ENCODE peak calls at places on chromosomes 12 and 14, in seven cellular contexts. One of them, this sample, is unnamed.
A peak's percentile ranks its signal among the peaks of the same experiment; 100 is the strongest.

GRCh38 chr12:130011611-130012385 is 108.0 kb upstream of the TMEM132D start:
- DNase-seq in Panc1: no peak
- DNase-seq in neural crest cell: no peak
- DNase-seq in progenitor cell of endocrine pancreas: no peak
- DNase-seq in left lung: no peak
- DNase-seq in lung: no peak
- DNase-seq in A549: no peak
- DNase-seq in this sample: no peak

GRCh38 chr14:20848955-20849570 is 42.1 kb upstream of the RNASE3 start:
- DNase-seq in progenitor cell of endocrine pancreas: no peak
- DNase-seq in lung: no peak
- DNase-seq in A549: peak; percentile 26
- DNase-seq in left lung: no peak
- DNase-seq in neural crest cell: no peak
- DNase-seq in Panc1: no peak
- DNase-seq in this sample: no peak

GRCh38 chr12:93968928-93969327 is 179.4 kb upstream of the PLXNC1 start:
- DNase-seq in Panc1: no peak
- DNase-seq in lung: no peak
- DNase-seq in progenitor cell of endocrine pancreas: no peak
- DNase-seq in left lung: no peak
- DNase-seq in neural crest cell: no peak
- DNase-seq in A549: no peak
- DNase-seq in this sample: no peak

GRCh38 chr12:26318661-26319068 is 123.3 kb downstream of the SSPN start:
- DNase-seq in A549: no peak
- DNase-seq in Panc1: peak; percentile 36
- DNase-seq in left lung: no peak
- DNase-seq in lung: no peak
- DNase-seq in progenitor cell of endocrine pancreas: no peak
- DNase-seq in neural crest cell: no peak
- DNase-seq in this sample: no peak

GRCh38 chr14:33676135-33676566 is 274.7 kb downstream of the EGLN3 start:
- DNase-seq in lung: no peak
- DNase-seq in left lung: peak; percentile 70
- DNase-seq in A549: peak; percentile 24
- DNase-seq in progenitor cell of endocrine pancreas: no peak
- DNase-seq in Panc1: no peak
- DNase-seq in neural crest cell: peak; percentile 16
- DNase-seq in this sample: no peak

GRCh38 chr14:79764288-79764687 is 447.0 kb downstream of the DIO2 start:
- DNase-seq in lung: no peak
- DNase-seq in A549: no peak
- DNase-seq in Panc1: no peak
- DNase-seq in left lung: no peak
- DNase-seq in progenitor cell of endocrine pancreas: no peak
- DNase-seq in neural crest cell: no peak
- DNase-seq in this sample: no peak

GRCh38 chr14:92670967-92671366 is 77.5 kb downstream of the LGMN start:
- DNase-seq in neural crest cell: no peak
- DNase-seq in left lung: no peak
- DNase-seq in A549: no peak
- DNase-seq in Panc1: no peak
- DNase-seq in progenitor cell of endocrine pancreas: no peak
- DNase-seq in lung: no peak
- DNase-seq in this sample: no peak

GRCh38 chr12:1911598-1912575 is 6.6 kb downstream of the CACNA2D4 start:
- DNase-seq in progenitor cell of endocrine pancreas: peak; percentile 9
- DNase-seq in lung: peak; percentile 24
- DNase-seq in neural crest cell: no peak
- DNase-seq in left lung: peak; percentile 51
- DNase-seq in A549: no peak
- DNase-seq in Panc1: no peak
- DNase-seq in this sample: peak; percentile 58

GRCh38 chr14:54805521-54806322 is 96.9 kb downstream of the GCH1 start:
- DNase-seq in progenitor cell of endocrine pancreas: peak; percentile 77
- DNase-seq in neural crest cell: peak; percentile 89
- DNase-seq in Panc1: peak; percentile 68
- DNase-seq in left lung: peak; percentile 91
- DNase-seq in lung: peak; percentile 85
- DNase-seq in A549: peak; percentile 86
- DNase-seq in this sample: peak; percentile 82

GRCh38 chr14:64249363-64249762 is 44.8 kb downstream of the ESR2 start:
- DNase-seq in A549: no peak
- DNase-seq in Panc1: no peak
- DNase-seq in progenitor cell of endocrine pancreas: no peak
- DNase-seq in neural crest cell: no peak
- DNase-seq in lung: no peak
- DNase-seq in left lung: no peak
- DNase-seq in this sample: no peak

GRCh38 chr14:99436247-99437180 is 44.1 kb downstream of the SETD3 start:
- DNase-seq in progenitor cell of endocrine pancreas: no peak
- DNase-seq in lung: peak; percentile 36
- DNase-seq in A549: no peak
- DNase-seq in left lung: no peak
- DNase-seq in Panc1: no peak
- DNase-seq in neural crest cell: no peak
- DNase-seq in this sample: no peak

GRCh38 chr14:20743556-20743955 is 2.1 kb upstream of the EDDM3A start:
- DNase-seq in A549: no peak
- DNase-seq in neural crest cell: no peak
- DNase-seq in lung: no peak
- DNase-seq in Panc1: no peak
- DNase-seq in left lung: no peak
- DNase-seq in progenitor cell of endocrine pancreas: no peak
- DNase-seq in this sample: no peak

GRCh38 chr12:3670083-3670620 is 82.8 kb downstream of the CRACR2A start:
- DNase-seq in left lung: no peak
- DNase-seq in lung: no peak
- DNase-seq in neural crest cell: no peak
- DNase-seq in progenitor cell of endocrine pancreas: no peak
- DNase-seq in Panc1: no peak
- DNase-seq in A549: no peak
- DNase-seq in this sample: no peak

GRCh38 chr14:34030864-34031263 is 80.0 kb upstream of the EGLN3 start:
- DNase-seq in A549: no peak
- DNase-seq in Panc1: no peak
- DNase-seq in progenitor cell of endocrine pancreas: no peak
- DNase-seq in neural crest cell: no peak
- DNase-seq in lung: no peak
- DNase-seq in left lung: no peak
- DNase-seq in this sample: no peak

GRCh38 chr12:50057000-50057841 is at the start of gene ASIC1:
- DNase-seq in left lung: peak; percentile 87
- DNase-seq in Panc1: no peak
- DNase-seq in lung: peak; percentile 54
- DNase-seq in progenitor cell of endocrine pancreas: peak; percentile 67
- DNase-seq in neural crest cell: peak; percentile 68
- DNase-seq in A549: peak; percentile 83
- DNase-seq in this sample: peak; percentile 83
- TF ChIP-seq CTCF in left lung: no peak
- TF ChIP-seq CTCF in Panc1: no peak
- TF ChIP-seq CTCF in lung: no peak
- TF ChIP-seq CTCF in progenitor cell of endocrine pancreas: peak; percentile 29
- TF ChIP-seq CTCF in neural crest cell: peak; percentile 37
- TF ChIP-seq CTCF in A549: no peak
- TF ChIP-seq CTCF in this sample: peak; percentile 46

GRCh38 chr12:43760396-43760795 is 1.6 kb downstream of the IRAK4 start:
- DNase-seq in progenitor cell of endocrine pancreas: no peak
- DNase-seq in lung: no peak
- DNase-seq in neural crest cell: no peak
- DNase-seq in left lung: no peak
- DNase-seq in Panc1: no peak
- DNase-seq in A549: no peak
- DNase-seq in this sample: no peak

GRCh38 chr12:43758247-43758727 is 303 bp downstream of the PUS7L start:
- DNase-seq in lung: peak; percentile 45
- DNase-seq in neural crest cell: peak; percentile 2
- DNase-seq in left lung: peak; percentile 67
- DNase-seq in Panc1: no peak
- DNase-seq in A549: peak; percentile 39
- DNase-seq in progenitor cell of endocrine pancreas: peak; percentile 15
- DNase-seq in this sample: no peak

GRCh38 chr12:43761535-43761934 is 2.8 kb downstream of the IRAK4 start:
- DNase-seq in A549: no peak
- DNase-seq in left lung: no peak
- DNase-seq in lung: no peak
- DNase-seq in progenitor cell of endocrine pancreas: no peak
- DNase-seq in Panc1: no peak
- DNase-seq in neural crest cell: no peak
- DNase-seq in this sample: no peak

GRCh38 chr12:43762596-43762995 is 3.8 kb downstream of the IRAK4 start:
- DNase-seq in Panc1: no peak
- DNase-seq in neural crest cell: no peak
- DNase-seq in lung: no peak
- DNase-seq in A549: no peak
- DNase-seq in left lung: no peak
- DNase-seq in progenitor cell of endocrine pancreas: no peak
- DNase-seq in this sample: no peak

GRCh38 chr12:43758728-43759563 is at the start of the genes IRAK4 and PUS7L:
- DNase-seq in lung: peak; percentile 95
- DNase-seq in left lung: peak; percentile 99
- DNase-seq in progenitor cell of endocrine pancreas: peak; percentile 74
- DNase-seq in Panc1: peak; percentile 89
- DNase-seq in neural crest cell: peak; percentile 63
- DNase-seq in A549: peak; percentile 88
- DNase-seq in this sample: peak; percentile 85
- TF ChIP-seq CTCF in lung: peak; percentile 43
- TF ChIP-seq CTCF in left lung: no peak
- TF ChIP-seq CTCF in progenitor cell of endocrine pancreas: peak; percentile 35
- TF ChIP-seq CTCF in Panc1: peak; percentile 32
- TF ChIP-seq CTCF in neural crest cell: peak; percentile 44
- TF ChIP-seq CTCF in A549: peak; percentile 18
- TF ChIP-seq CTCF in this sample: peak; percentile 43

DNA sequence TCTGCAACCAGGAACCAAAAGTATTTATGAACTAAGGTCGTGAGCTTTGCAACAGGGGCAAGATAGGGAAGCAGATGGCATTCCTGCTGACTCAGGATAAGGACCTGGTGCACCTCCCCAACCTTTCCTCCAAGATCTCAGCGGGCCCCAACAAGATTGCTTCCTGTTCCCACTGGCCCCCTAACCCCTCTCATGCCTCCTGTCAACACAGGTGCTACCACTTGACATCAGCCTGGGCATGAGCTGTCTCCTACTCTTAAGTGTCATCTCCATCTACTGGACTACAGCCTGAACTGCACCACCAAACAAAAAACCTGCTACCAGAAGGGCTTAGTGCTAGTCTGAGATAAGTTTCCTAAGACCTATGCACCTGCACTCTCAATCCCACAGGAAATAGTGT is 32.7 kb downstream of the MED6 start:
- DNase-seq in lung: no peak
- DNase-seq in A549: peak; percentile 6
- DNase-seq in Panc1: peak; percentile 2
- DNase-seq in progenitor cell of endocrine pancreas: no peak
- DNase-seq in neural crest cell: peak; percentile 3
- DNase-seq in left lung: no peak
- DNase-seq in this sample: no peak
- TF ChIP-seq CTCF in lung: no peak
- TF ChIP-seq CTCF in A549: peak; percentile 16
- TF ChIP-seq CTCF in Panc1: peak; percentile 63
- TF ChIP-seq CTCF in progenitor cell of endocrine pancreas: peak; percentile 51
- TF ChIP-seq CTCF in neural crest cell: peak; percentile 63
- TF ChIP-seq CTCF in left lung: peak; percentile 19
- TF ChIP-seq CTCF in this sample: peak; percentile 63

GRCh38 chr12:56469007-56469930 is 891 bp downstream of the SPRYD4 start:
- DNase-seq in left lung: no peak
- DNase-seq in Panc1: no peak
- DNase-seq in lung: no peak
- DNase-seq in progenitor cell of endocrine pancreas: no peak
- DNase-seq in A549: peak; percentile 33
- DNase-seq in neural crest cell: no peak
- DNase-seq in this sample: no peak

GRCh38 chr12:56474389-56474788 is 6.0 kb downstream of the SPRYD4 start:
- DNase-seq in left lung: no peak
- DNase-seq in progenitor cell of endocrine pancreas: no peak
- DNase-seq in Panc1: no peak
- DNase-seq in lung: no peak
- DNase-seq in neural crest cell: no peak
- DNase-seq in A549: no peak
- DNase-seq in this sample: no peak

GRCh38 chr12:56462565-56462964 is 5.8 kb upstream of the SPRYD4 start:
- DNase-seq in left lung: no peak
- DNase-seq in neural crest cell: peak; percentile 30
- DNase-seq in Panc1: no peak
- DNase-seq in A549: no peak
- DNase-seq in lung: no peak
- DNase-seq in progenitor cell of endocrine pancreas: no peak
- DNase-seq in this sample: no peak

GRCh38 chr12:56468216-56469006 is at the start of gene SPRYD4:
- DNase-seq in Panc1: peak; percentile 59
- DNase-seq in left lung: peak; percentile 97
- DNase-seq in progenitor cell of endocrine pancreas: peak; percentile 77
- DNase-seq in lung: peak; percentile 93
- DNase-seq in neural crest cell: peak; percentile 81
- DNase-seq in A549: peak; percentile 92
- DNase-seq in this sample: peak; percentile 92
- TF ChIP-seq CTCF in Panc1: peak; percentile 78
- TF ChIP-seq CTCF in left lung: no peak
- TF ChIP-seq CTCF in progenitor cell of endocrine pancreas: peak; percentile 27
- TF ChIP-seq CTCF in lung: peak; percentile 34
- TF ChIP-seq CTCF in neural crest cell: peak; percentile 41
- TF ChIP-seq CTCF in A549: peak; percentile 55
- TF ChIP-seq CTCF in this sample: no peak

DNA sequence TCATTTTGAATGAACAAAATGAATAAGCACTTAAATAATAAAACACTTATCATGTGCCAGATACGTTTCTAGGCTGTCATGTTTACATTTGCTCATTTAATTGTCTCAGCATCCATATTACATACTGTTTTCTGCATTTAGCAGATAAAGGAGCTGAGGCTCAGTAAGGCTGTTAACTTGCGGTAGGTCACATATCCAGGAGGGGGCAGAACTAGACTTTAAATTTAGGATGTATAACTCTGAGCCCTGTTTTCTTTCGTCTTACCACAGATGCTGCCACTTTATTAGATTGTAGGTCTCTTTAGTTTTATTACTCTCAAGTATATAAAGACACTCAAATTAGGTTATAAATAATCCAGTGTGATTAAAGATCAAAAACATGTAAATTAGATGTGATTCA is 17.7 kb downstream of the IRAK4 start:
- DNase-seq in left lung: no peak
- DNase-seq in A549: peak; percentile 30
- DNase-seq in Panc1: no peak
- DNase-seq in lung: no peak
- DNase-seq in neural crest cell: no peak
- DNase-seq in progenitor cell of endocrine pancreas: no peak
- DNase-seq in this sample: no peak
- TF ChIP-seq CTCF in left lung: no peak
- TF ChIP-seq CTCF in A549: peak; percentile 56
- TF ChIP-seq CTCF in Panc1: peak; percentile 59
- TF ChIP-seq CTCF in lung: no peak
- TF ChIP-seq CTCF in neural crest cell: peak; percentile 68
- TF ChIP-seq CTCF in progenitor cell of endocrine pancreas: peak; percentile 62
- TF ChIP-seq CTCF in this sample: peak; percentile 70

DNA sequence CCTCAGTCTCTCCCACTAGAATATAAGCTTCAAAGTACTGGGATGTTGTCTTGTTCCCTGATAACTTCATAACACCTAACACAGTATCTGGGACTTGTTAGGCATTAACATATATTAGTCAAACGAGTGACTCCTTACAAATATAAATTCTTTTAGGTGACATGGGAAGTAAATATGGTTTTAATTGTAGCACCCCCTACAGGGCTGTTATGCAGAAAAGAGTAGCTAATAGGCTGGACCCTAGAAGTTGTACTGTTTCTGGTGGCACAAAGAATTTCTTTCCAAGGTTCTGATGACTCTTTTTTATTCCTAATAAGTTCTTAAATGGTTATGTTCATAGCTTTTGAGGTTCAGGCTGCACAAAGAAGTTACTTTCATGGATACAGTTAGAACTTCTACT is 29.8 kb downstream of the GPATCH2L start:
- DNase-seq in A549: no peak
- DNase-seq in Panc1: no peak
- DNase-seq in left lung: no peak
- DNase-seq in neural crest cell: no peak
- DNase-seq in progenitor cell of endocrine pancreas: no peak
- DNase-seq in lung: no peak
- DNase-seq in this sample: no peak
- TF ChIP-seq CTCF in A549: no peak
- TF ChIP-seq CTCF in Panc1: peak; percentile 23
- TF ChIP-seq CTCF in left lung: no peak
- TF ChIP-seq CTCF in neural crest cell: peak; percentile 36
- TF ChIP-seq CTCF in progenitor cell of endocrine pancreas: peak; percentile 14
- TF ChIP-seq CTCF in lung: no peak
- TF ChIP-seq CTCF in this sample: peak; percentile 36

This sample was measured in type B pancreatic cell.